ENCODE peak calls at places on chromosomes 11 and 22, in seven cellular contexts. L is left kidney, I is HuH-7.5, Z is germinal center, E is EL, W is NCI-H774, H is RWPE1. R is an unnamed sample.

GRCh38 chr22:49975543-49976389 is 15.2 kb downstream of the PIM3 start:
- DNase-seq in L (no peak), I (no peak), Z (no peak), E (no peak), W (no peak), H (no peak), R (no peak)

GRCh38 chr11:1889941-1890855 is 1.5 kb downstream of the PRR33 start:
- DNase-seq in L (no peak), I (no peak), Z (no peak), E (no peak), W (no peak), H (no peak), R (no peak)

GRCh38 chr11:119094816-119095065 is 6.9 kb downstream of the DPAGT1 start:
- DNase-seq in L (peak), I (peak), Z (no peak), E (no peak), W (no peak), H (peak), R (no peak)

GRCh38 chr22:38570841-38571364 is 920 bp upstream of the DMC1 start:
- DNase-seq in L (peak), I (peak), Z (peak), E (peak), W (no peak), H (peak), R (peak)

GRCh38 chr22:47600281-47600680 is 837.8 kb downstream of the TBC1D22A start:
- DNase-seq in L (no peak), I (no peak), Z (no peak), E (no peak), W (no peak), H (no peak), R (no peak)

GRCh38 chr11:36500315-36500721 is 9.8 kb downstream of the TRAF6 start:
- DNase-seq in L (peak), I (no peak), Z (no peak), E (peak), W (no peak), H (peak), R (no peak)

GRCh38 chr22:23066200-23067022 is 3.9 kb upstream of the GNAZ start:
- DNase-seq in L (no peak), I (no peak), Z (no peak), E (no peak), W (no peak), H (no peak), R (no peak)

GRCh38 chr22:42179616-42180015 is 49.0 kb upstream of the CYP2D6 start:
- DNase-seq in L (no peak), I (no peak), Z (no peak), E (peak), W (no peak), H (no peak), R (no peak)

GRCh38 chr22:49976439-49977175 is 16.0 kb downstream of the PIM3 start:
- DNase-seq in L (no peak), I (no peak), Z (peak), E (no peak), W (no peak), H (no peak), R (no peak)

GRCh38 chr22:41401781-41402648 is 20.3 kb downstream of the TEF start:
- DNase-seq in L (no peak), I (no peak), Z (no peak), E (peak), W (no peak), H (peak), R (no peak)

GRCh38 chr11:126490261-126490660 is 134.8 kb downstream of the ST3GAL4 start:
- DNase-seq in L (peak), I (no peak), Z (no peak), E (no peak), W (no peak), H (no peak), R (no peak)

GRCh38 chr11:113562981-113563461 is 87.8 kb upstream of the DRD2 start:
- DNase-seq in L (no peak), I (no peak), Z (no peak), E (peak), W (no peak), H (no peak), R (no peak)

GRCh38 chr11:46603704-46604308 is 10.0 kb upstream of the AMBRA1 start:
- DNase-seq in L (no peak), I (no peak), Z (peak), E (no peak), W (no peak), H (no peak), R (no peak)

GRCh38 chr11:103543456-103543855 is 434.2 kb downstream of the DYNC2H1 start:
- DNase-seq in L (no peak), I (no peak), Z (no peak), E (no peak), W (no peak), H (no peak), R (no peak)

GRCh38 chr11:102319544-102319943 is 2.3 kb downstream of the BIRC3 start:
- DNase-seq in L (no peak), I (no peak), Z (no peak), E (no peak), W (no peak), H (no peak), R (no peak)

GRCh38 chr22:20456064-20456721 is 18.6 kb upstream of the SCARF2 start:
- DNase-seq in L (peak), I (peak), Z (peak), E (peak), W (peak), H (peak), R (peak)

GRCh38 chr11:118343981-118344521 is at the start of gene CD3G:
- DNase-seq in L (no peak), I (no peak), Z (no peak), E (no peak), W (no peak), H (no peak), R (no peak)

GRCh38 chr11:68690671-68691401 is 6.5 kb downstream of the GAL start:
- DNase-seq in L (no peak), I (no peak), Z (no peak), E (no peak), W (no peak), H (no peak), R (no peak)

GRCh38 chr11:133249065-133249464 is 283.2 kb downstream of the OPCML start:
- DNase-seq in L (no peak), I (no peak), Z (no peak), E (no peak), W (no peak), H (no peak), R (no peak)

GRCh38 chr11:122050021-122050710 is 65.8 kb downstream of the BLID start:
- DNase-seq in L (no peak), I (no peak), Z (no peak), E (no peak), W (no peak), H (no peak), R (no peak)

GRCh38 chr11:15843309-15843857 is 513.0 kb downstream of the SOX6 start:
- DNase-seq in L (peak), I (no peak), Z (no peak), E (no peak), W (peak), H (no peak), R (no peak)

GRCh38 chr11:95149659-95150294 is 60.1 kb downstream of the ENDOD1 start:
- DNase-seq in L (peak), I (no peak), Z (no peak), E (no peak), W (peak), H (peak), R (no peak)

R was measured in NCI-H748 treated with DMSO at 0.1 percent for 48 hours.